ENCODE peak calls at places on chromosomes 2 and 18, in nine cellular contexts. N is prostate gland, V is HCT116, O is SK-N-SH, Y is sigmoid colon, K is WERI-Rb-1, D is endodermal cell, P is spleen, U is cardiac muscle cell. T is an unnamed sample. For H3K36me3, the result is how much of the 10 kb centered on the place peaks cover.

GRCh38 chr2:25042321-25043240 is 705 bp downstream of the EFR3B start:
- DNase-seq in D (peak), Y (peak), O (peak), U (peak), V (no peak), K (peak), P (no peak), N (peak), T (peak)

GRCh38 chr2:231181848-231182247 is 16.6 kb upstream of the ARMC9 start:
- DNase-seq in V (no peak), K (peak), D (peak), O (no peak), P (peak), Y (peak), U (no peak), N (no peak), T (peak)

GRCh38 chr2:96342085-96342484 is 6.5 kb downstream of the NCAPH start:
- DNase-seq in P (no peak), N (no peak), O (no peak), U (no peak), V (no peak), Y (no peak), D (no peak), K (no peak), T (no peak)

GRCh38 chr2:100060875-100061274 is 81.5 kb downstream of the AFF3 start:
- DNase-seq in U (no peak), O (no peak), P (no peak), D (no peak), Y (no peak), K (no peak), V (no peak), N (no peak), T (no peak)

GRCh38 chr2:84959494-84960156 is 11.3 kb upstream of the KCMF1 start:
- DNase-seq in D (peak), U (no peak), K (no peak), Y (no peak), P (no peak), N (peak), V (no peak), O (no peak), T (no peak)

GRCh38 chr2:197008229-197008628 is 81.7 kb upstream of the PGAP1 start:
- DNase-seq in O (no peak), N (no peak), U (no peak), K (no peak), V (no peak), P (no peak), Y (no peak), D (no peak), T (no peak)

GRCh38 chr2:101299601-101300000 is 8.9 kb downstream of the RNF149 start:
- DNase-seq in N (no peak), D (no peak), P (no peak), K (no peak), V (no peak), U (no peak), Y (no peak), O (no peak), T (no peak)

GRCh38 chr2:64745562-64745961 is 91.8 kb upstream of the SERTAD2 start:
- DNase-seq in Y (no peak), K (no peak), D (no peak), V (no peak), O (no peak), U (peak), P (no peak), N (no peak), T (no peak)

GRCh38 chr2:38835015-38835601 is 40.6 kb downstream of the DHX57 start:
- DNase-seq in Y (no peak), P (no peak), K (no peak), N (no peak), O (no peak), D (no peak), U (peak), V (peak), T (no peak)

GRCh38 chr18:34158881-34159690 is 65.6 kb downstream of the NOL4 start:
- DNase-seq in O (peak), N (no peak), K (peak), P (peak), Y (peak), U (peak), V (no peak), D (peak), T (peak)

GRCh38 chr2:55452879-55453278 is 33.2 kb upstream of the CCDC88A start:
- DNase-seq in N (no peak), P (no peak), K (no peak), O (no peak), V (no peak), U (no peak), Y (no peak), D (no peak), T (no peak)

GRCh38 chr18:57802166-57802868 is 798 bp downstream of the ATP8B1 start:
- DNase-seq in N (no peak), D (peak), Y (no peak), K (no peak), O (peak), V (no peak), U (no peak), P (peak), T (peak)

GRCh38 chr2:24819442-24820174 is 26.4 kb downstream of the CENPO start:
- DNase-seq in O (peak), K (no peak), U (no peak), V (no peak), N (peak), D (peak), P (peak), Y (peak), T (peak)

GRCh38 chr2:215417400-215417951 is 18.4 kb downstream of the FN1 start:
- DNase-seq in Y (no peak), V (no peak), O (no peak), D (no peak), K (no peak), P (no peak), N (no peak), U (peak), T (no peak)

GRCh38 chr2:160375802-160376469 is 117.7 kb downstream of the RBMS1 start:
- DNase-seq in U (no peak), P (no peak), D (no peak), K (no peak), N (no peak), V (no peak), Y (no peak), O (no peak), T (no peak)

GRCh38 chr2:160375037-160375436 is 118.6 kb downstream of the RBMS1 start:
- DNase-seq in V (no peak), Y (no peak), D (no peak), K (no peak), O (no peak), U (no peak), N (no peak), P (no peak), T (no peak)

GRCh38 chr2:160376576-160376975 is 117.0 kb downstream of the RBMS1 start:
- DNase-seq in D (peak), K (no peak), U (no peak), O (no peak), P (no peak), N (no peak), Y (no peak), V (no peak), T (no peak)

GRCh38 chr2:160379399-160379798 is 114.2 kb downstream of the RBMS1 start:
- DNase-seq in O (no peak), V (no peak), D (no peak), K (no peak), P (no peak), U (no peak), N (no peak), Y (no peak), T (no peak)

DNA sequence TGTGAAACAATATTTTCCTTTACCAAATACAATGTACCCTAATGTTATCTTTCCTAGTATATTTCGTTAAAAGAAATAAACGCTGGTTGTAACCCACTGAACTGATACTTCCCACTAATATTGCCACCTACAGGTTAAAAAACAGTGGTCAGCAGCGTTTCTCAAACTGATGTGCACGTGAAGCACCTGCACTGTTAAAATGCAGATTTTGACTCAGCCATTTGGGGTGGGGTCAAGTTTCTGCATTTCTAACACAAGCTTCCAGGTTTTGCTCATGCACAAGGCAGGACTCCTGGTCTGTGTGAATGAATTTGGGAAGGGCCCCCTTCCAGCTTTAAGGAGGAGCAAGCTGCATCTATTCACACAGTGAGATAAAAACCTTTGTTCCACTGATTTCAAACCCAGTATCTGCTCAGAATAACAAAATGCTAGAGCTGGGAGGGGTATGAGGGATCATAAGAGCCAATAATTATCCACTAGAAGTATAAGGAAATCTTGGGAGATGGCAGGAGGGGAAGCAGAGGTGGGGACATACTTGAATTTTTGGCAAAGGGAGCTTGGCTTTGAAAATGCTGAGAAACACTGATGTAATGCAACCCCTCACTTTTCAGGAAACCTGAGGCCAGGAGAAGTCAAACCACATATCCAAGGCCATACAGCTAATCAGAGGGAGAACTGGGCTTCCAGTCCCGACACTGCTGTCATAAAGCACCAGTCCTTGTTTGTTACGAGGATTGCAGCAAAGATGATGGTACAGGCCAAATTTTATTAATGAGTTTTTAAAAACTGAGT is 116.2 kb downstream of the RBMS1 start:
- DNase-seq in U (no peak), Y (no peak), V (no peak), P (no peak), O (no peak), N (no peak), D (peak), K (no peak), T (no peak)
- TF ChIP-seq CTCF in U (no peak), Y (no peak), V (peak), P (no peak), O (peak), N (no peak), D (peak), K (no peak), T (no peak)

GRCh38 chr2:198028955-198029354 is 224.6 kb downstream of the PLCL1 start:
- DNase-seq in D (no peak), Y (no peak), U (no peak), P (no peak), V (no peak), K (no peak), N (no peak), O (no peak), T (no peak)
- H3K27ac ChIP-seq in D (no peak), Y (no peak), U (no peak), P (no peak), V (no peak), K (no peak), N (no peak), O (no peak), T (no peak)

GRCh38 chr2:170929686-170930050 is 615 bp downstream of the GORASP2 start:
- DNase-seq in N (peak), U (peak), O (no peak), Y (peak), P (peak), K (peak), V (no peak), D (peak), T (peak)

GRCh38 chr2:170928824-170929685 is at the start of gene GORASP2:
- DNase-seq in K (peak), D (peak), P (peak), O (peak), Y (peak), N (peak), U (peak), V (peak), T (peak)

GRCh38 chr2:170932166-170932565 is 3.1 kb downstream of the GORASP2 start:
- DNase-seq in K (no peak), U (no peak), N (no peak), V (no peak), O (no peak), P (no peak), Y (no peak), D (no peak), T (no peak)

GRCh38 chr2:170930132-170931109 is 1.4 kb downstream of the GORASP2 start:
- DNase-seq in V (peak), K (peak), N (no peak), D (peak), U (peak), Y (no peak), O (peak), P (peak), T (peak)

DNA sequence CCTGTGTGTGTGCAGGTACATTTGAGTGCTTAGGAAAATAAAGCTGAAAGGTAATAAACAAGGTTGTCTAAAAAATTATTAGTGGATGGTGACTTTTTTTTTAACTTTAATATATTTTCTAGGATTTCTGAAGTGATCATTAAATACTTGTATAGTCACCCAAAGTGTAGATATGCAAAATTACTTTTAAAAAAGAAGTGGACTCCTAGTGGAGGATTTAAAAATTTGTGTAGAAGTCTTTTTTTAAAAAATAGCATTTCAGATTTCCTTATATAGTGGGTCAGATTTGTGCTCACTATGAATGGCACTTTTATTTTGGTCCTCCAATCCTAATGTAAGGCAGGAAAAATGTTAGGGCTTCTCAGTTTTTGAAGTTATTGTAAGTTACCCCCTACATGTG is 3.9 kb downstream of the GORASP2 start:
- DNase-seq in U (no peak), P (no peak), Y (no peak), N (no peak), D (no peak), V (no peak), K (no peak), O (no peak), T (no peak)
- H3K36me3 ChIP-seq in U (under half), P (under half), Y (under half), N (under half), D (under half), V (under half), K (under half), O (under half), T (under half)

DNA sequence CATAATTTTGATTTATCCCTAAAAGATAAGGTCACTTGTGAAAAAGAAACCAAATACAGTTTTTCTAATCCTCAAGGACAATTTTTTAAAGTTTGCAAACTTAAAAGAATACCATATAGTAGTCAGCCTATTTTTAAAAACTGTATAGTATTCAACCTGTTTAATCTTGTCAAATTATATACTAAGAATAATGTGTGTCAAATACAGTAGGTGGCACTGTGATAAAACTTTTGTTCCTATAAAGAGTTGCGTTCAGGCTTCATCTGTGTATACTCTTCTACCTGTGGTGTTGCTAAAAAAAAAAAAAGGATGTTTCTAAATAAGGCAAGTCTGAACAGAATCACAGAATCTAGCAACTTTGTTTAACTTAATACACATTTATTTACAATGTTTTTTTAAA is 68.6 kb downstream of the CCDC138 start:
- DNase-seq in U (no peak), P (no peak), Y (no peak), O (no peak), K (no peak), N (no peak), V (no peak), D (no peak), T (no peak)
- TF ChIP-seq CTCF in U (no peak), P (no peak), Y (no peak), O (peak), K (no peak), N (peak), V (no peak), D (peak), T (no peak)

DNA sequence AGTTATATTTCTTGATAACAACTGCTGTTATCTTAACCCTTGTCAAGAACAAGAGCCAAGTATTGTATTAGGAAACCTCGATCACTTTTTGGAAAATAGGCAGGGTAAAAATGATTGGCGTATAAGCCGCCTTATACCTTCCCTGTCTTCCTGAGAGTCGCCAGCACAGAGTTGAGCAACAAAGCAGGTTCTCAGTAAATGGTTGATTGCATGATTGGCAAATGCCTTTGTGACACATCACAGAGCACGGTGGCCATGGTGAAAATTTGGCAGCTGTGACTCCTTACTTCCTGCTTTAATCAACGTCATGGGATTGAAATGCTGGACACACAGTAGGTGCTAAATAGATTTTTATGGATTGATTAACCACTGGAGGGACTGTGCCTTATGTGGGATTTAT is 3.9 kb upstream of the KLHL29 start:
- DNase-seq in U (no peak), O (no peak), K (no peak), Y (no peak), D (no peak), P (no peak), V (peak), N (peak), T (no peak)
- H3K27ac ChIP-seq in U (no peak), O (no peak), K (no peak), Y (no peak), D (no peak), P (peak), V (peak), N (no peak), T (peak)

GRCh38 chr2:240762249-240762648 is 57.8 kb downstream of the KIF1A start:
- DNase-seq in O (no peak), Y (no peak), D (no peak), N (no peak), V (no peak), P (no peak), K (no peak), U (no peak), T (no peak)
- H3K36me3 ChIP-seq in O (under half), Y (under half), D (under half), N (under half), V (under half), P (under half), K (half or more), U (under half), T (under half)

DNA sequence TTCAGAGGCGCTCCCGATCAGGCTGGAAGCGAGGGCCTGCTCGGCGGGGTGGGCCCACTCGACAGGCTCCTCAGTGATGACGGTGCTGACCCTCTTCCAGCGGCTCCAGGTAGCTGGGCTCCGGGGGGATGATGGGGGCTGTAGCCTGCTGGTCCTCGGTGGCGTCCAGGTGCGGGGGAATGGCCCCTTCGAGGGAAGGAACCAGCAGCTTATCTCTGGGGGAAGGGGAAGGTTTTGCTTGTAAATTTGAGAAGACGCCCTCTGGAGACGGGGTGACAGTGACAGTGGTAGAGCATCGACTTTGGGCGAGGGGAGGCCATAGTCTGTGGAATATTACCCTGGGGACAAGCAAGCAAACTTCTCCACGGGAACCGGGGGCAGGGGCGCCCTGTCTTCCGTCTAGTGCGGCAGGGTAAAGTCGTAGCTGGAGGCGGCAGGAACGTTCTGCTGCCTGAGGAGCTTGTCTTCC is 891.9 kb upstream of the LRRTM1 start:
- DNase-seq in P (no peak), D (no peak), U (no peak), Y (no peak), K (no peak), V (no peak), O (no peak), N (no peak), T (peak)
- TF ChIP-seq CTCF in P (no peak), D (no peak), U (no peak), Y (no peak), K (no peak), V (no peak), O (no peak), N (no peak), T (no peak)